ENCODE peak calls at places on chromosomes 1 and 21, in four cellular contexts. I is mucosa of descending colon, R is fibroblast of lung, M is uterus. U is an unnamed sample.

GRCh38 chr1:93777255-93777654 is 95.6 kb upstream of the BCAR3 start:
- DNase-seq in I (no peak), R (no peak), M (no peak), U (no peak)

GRCh38 chr1:7042322-7043231 is 257.3 kb downstream of the CAMTA1 start:
- DNase-seq in I (no peak), R (peak; percentile 51), M (no peak), U (peak; percentile 11)

GRCh38 chr1:23979387-23980005 is 631 bp downstream of the SRSF10 start:
- DNase-seq in I (no peak), R (no peak), M (no peak), U (no peak)

GRCh38 chr1:6353948-6354658 is 39.5 kb downstream of the ACOT7 start:
- DNase-seq in I (peak; percentile 78), R (peak; percentile 26), M (peak; percentile 40), U (no peak)

GRCh38 chr1:162230096-162230495 is 146.6 kb downstream of the SPATA46 start:
- DNase-seq in I (no peak), R (peak; percentile 11), M (no peak), U (no peak)

GRCh38 chr1:226975909-226976670 is 36.0 kb downstream of the COQ8A start:
- DNase-seq in I (no peak), R (no peak), M (no peak), U (no peak)

GRCh38 chr1:118122234-118123004 is 62.6 kb downstream of the SPAG17 start:
- DNase-seq in I (no peak), R (no peak), M (no peak), U (no peak)

GRCh38 chr1:1300352-1300739 is 7.4 kb downstream of the ACAP3 start:
- DNase-seq in I (no peak), R (no peak), M (no peak), U (no peak)

GRCh38 chr1:232503497-232503896 is 126.4 kb downstream of the SIPA1L2 start:
- DNase-seq in I (no peak), R (no peak), M (no peak), U (no peak)

GRCh38 chr21:46146856-46147255 is 8.5 kb downstream of the FTCD start:
- DNase-seq in I (peak; percentile 10), R (no peak), M (peak; percentile 9), U (no peak)

GRCh38 chr1:101235696-101236545 is 898 bp upstream of the S1PR1 start:
- DNase-seq in I (peak; percentile 40), R (peak; percentile 48), M (peak; percentile 38), U (peak; percentile 41)

GRCh38 chr1:205319081-205320018 is 2.2 kb downstream of the NUAK2 start:
- DNase-seq in I (peak; percentile 83), R (peak; percentile 78), M (peak; percentile 27), U (peak; percentile 37)

GRCh38 chr21:25405991-25406390 is 201.3 kb downstream of the MRPL39 start:
- DNase-seq in I (no peak), R (no peak), M (no peak), U (no peak)

GRCh38 chr1:30745834-30746208 is 11.8 kb downstream of the LAPTM5 start:
- DNase-seq in I (no peak), R (no peak), M (no peak), U (no peak)
- H3K4me1 ChIP-seq in I (peaks cover 22% of the 10 kb centered on the region), R (no peaks in the 10 kb centered on the region), M (no peaks in the 10 kb centered on the region), U (peaks cover 98% of the 10 kb centered on the region)

DNA sequence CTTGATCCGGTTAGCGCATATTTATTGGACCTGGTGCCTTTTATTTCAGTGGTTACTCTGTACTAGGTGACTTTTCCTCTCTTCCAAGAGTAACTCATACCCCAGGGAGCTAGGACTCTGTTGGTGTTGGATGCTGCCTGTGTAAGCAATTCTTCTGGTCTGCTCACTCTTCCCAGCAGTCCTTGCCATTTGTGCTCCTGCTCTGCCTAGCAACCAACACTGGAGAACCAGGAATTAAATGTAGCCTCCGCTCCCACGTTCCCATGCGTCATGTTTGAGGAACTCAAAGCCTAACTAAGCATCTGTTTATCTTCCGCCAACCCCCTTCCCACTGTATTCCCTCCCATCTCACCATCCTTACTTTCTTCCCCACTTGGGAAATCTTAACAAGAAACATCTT is 65.7 kb upstream of the RAVER2 start:
- DNase-seq in I (no peak), R (no peak), M (no peak), U (no peak)
- H3K36me3 ChIP-seq in I (no peaks in the 10 kb centered on the region), R (peaks cover 1% of the 10 kb centered on the region), M (no peaks in the 10 kb centered on the region), U (peaks cover 26% of the 10 kb centered on the region)

GRCh38 chr1:235073968-235074334 is 54.7 kb downstream of the TOMM20 start:
- DNase-seq in I (peak; percentile 80), R (no peak), M (no peak), U (no peak)

GRCh38 chr1:235075121-235075954 is 53.3 kb downstream of the TOMM20 start:
- DNase-seq in I (peak; percentile 68), R (peak; percentile 67), M (peak; percentile 82), U (no peak)

GRCh38 chr1:235075955-235076308 is 52.7 kb downstream of the TOMM20 start:
- DNase-seq in I (peak; percentile 22), R (no peak), M (no peak), U (no peak)

GRCh38 chr1:235073331-235073967 is 55.2 kb downstream of the TOMM20 start:
- DNase-seq in I (peak; percentile 85), R (no peak), M (no peak), U (no peak)

DNA sequence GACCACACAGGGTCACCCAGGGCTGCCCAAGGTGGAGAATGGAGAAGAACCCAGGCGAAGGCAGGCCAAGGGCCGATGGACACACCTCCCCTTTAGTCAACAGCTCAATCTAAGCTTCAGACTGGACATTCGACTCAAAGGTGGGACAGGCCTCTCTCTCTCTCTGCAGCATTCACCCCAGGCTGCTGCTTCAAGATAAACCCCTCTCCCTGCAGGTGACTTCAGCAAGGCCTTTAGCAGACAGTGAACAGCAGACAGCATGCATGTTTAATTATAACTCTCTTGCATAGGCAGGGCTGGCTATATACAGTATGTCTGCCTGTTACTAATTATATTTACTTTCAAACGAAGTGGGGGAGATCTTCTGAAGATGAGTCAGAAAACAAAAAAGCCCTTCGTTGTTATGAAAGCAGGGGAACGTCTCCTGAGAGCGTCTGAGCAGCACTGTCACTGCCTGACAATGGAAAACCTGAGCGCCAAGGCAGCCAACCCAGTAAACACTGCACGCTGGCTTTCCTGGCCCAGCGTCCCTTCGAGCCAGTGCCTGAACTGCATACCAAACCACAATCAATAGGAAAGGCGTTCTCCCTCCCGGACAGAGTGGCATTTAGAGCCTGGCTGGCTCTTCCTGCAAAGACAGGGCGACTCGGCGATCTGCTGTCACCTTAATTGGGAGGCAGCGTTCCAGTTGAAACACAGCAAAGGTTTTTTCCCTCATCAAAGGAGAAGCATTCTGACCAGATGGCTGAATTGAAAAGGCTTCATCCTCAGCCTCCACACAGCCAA is 54.1 kb downstream of the TOMM20 start:
- DNase-seq in I (peak; percentile 61), R (peak; percentile 54), M (peak; percentile 58), U (peak; percentile 62)
- H3K4me1 ChIP-seq in I (peaks cover 54% of the 10 kb centered on the region), R (peaks cover 48% of the 10 kb centered on the region), M (peaks cover 11% of the 10 kb centered on the region), U (peaks cover 10% of the 10 kb centered on the region)

DNA sequence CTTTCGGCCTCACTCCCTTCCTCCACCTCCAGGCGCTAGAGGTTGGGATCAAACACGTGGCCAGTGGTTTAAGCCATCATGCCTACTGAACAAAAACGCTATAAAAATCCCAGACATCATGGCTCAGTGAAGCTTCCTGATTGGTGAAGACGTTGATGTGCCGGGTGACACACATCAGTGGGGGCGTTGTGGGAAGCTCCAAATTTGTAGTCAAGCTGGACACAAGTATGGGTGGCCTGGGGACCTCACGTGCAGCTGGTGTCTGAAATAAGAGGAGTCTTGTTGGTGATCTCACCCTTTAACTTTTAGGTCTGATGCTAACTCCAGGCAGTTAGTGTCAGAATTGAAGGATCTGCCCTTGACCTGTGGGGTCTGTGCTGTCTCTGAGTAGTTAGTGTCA is 6.7 kb downstream of the CFAP298 start:
- DNase-seq in I (no peak), R (no peak), M (no peak), U (no peak)
- H3K36me3 ChIP-seq in I (no peaks in the 10 kb centered on the region), R (peaks cover 14% of the 10 kb centered on the region), M (no peaks in the 10 kb centered on the region), U (peaks cover 35% of the 10 kb centered on the region)

DNA sequence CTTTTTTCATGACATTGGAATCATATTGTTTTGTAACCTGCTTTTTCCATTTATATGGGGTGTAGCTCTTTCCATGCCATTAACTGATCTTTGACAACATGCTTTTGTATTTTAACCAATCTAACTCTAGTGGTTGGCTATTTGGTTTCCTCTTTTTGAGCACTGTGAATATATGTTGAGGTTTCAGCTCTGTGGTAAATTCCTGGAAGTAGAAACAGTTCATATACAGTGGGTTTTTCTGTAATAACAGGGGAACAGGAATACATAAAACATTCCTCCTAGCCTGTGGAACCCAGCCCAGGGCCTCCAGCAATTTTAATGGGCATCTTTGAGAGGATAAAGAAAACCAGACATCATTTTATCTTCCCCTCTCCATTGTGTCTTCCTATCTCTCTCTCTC is 17.4 kb downstream of the AZIN2 start:
- DNase-seq in I (no peak), R (peak; percentile 12), M (no peak), U (no peak)
- H3K4me1 ChIP-seq in I (no peaks in the 10 kb centered on the region), R (peaks cover 20% of the 10 kb centered on the region), M (no peaks in the 10 kb centered on the region), U (peaks cover 37% of the 10 kb centered on the region)

DNA sequence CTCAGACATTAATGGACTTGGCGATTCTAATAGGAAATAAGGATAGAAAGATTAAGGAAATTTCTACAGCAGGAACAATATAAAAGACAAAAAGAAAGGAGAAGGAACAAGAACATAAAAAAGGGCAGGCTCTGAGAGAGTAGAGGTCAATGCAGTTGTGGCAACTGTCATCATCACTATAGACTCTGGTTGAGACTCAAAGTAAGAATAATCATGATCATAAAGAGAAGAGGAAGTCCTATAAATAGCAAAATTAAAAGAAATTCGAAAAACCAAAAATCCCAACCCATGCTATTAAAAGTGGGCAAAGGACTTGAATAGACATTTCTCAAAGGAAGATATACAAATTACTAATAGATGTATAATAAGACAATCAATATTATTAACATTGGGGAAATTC is 14.4 kb upstream of the XCL1 start:
- DNase-seq in I (no peak), R (no peak), M (no peak), U (no peak)
- H3K36me3 ChIP-seq in I (no peaks in the 10 kb centered on the region), R (no peaks in the 10 kb centered on the region), M (no peaks in the 10 kb centered on the region), U (no peaks in the 10 kb centered on the region)